ENCODE peak calls at places on chromosome 12, in seven cellular contexts. L, E, N, I, D, Q and B are unnamed samples.

GRCh38 chr12:26027401-26027800 is 68.9 kb downstream of the RASSF8 start:
- DNase-seq in N (no peak), E (no peak), D (no peak), Q (no peak), L (no peak), I (no peak), B (no peak)

GRCh38 chr12:52829986-52830385 is 4.1 kb downstream of the KRT79 start:
- DNase-seq in E (no peak), L (no peak), I (no peak), D (no peak), Q (no peak), N (no peak), B (no peak)

GRCh38 chr12:2976581-2976996 is 17.4 kb downstream of the TEAD4 start:
- DNase-seq in N (no peak), E (no peak), Q (no peak), L (no peak), D (no peak), I (no peak), B (no peak)

GRCh38 chr12:94710933-94711332 is 60.6 kb upstream of the TMCC3 start:
- DNase-seq in Q (no peak), I (peak; percentile 50), L (peak; percentile 26), E (no peak), N (peak; percentile 39), D (no peak), B (no peak)

GRCh38 chr12:92648242-92649031 is 54.4 kb upstream of the PLEKHG7 start:
- DNase-seq in L (no peak), E (no peak), N (no peak), I (no peak), D (no peak), Q (no peak), B (no peak)

GRCh38 chr12:58919271-58920101 is 818 bp downstream of the LRIG3 start:
- DNase-seq in L (peak; percentile 51), Q (no peak), I (peak; percentile 42), D (no peak), N (peak; percentile 49), E (no peak), B (no peak)

GRCh38 chr12:18549598-18549997 is 188.2 kb downstream of the PLCZ1 start:
- DNase-seq in N (no peak), E (no peak), L (no peak), I (no peak), D (no peak), Q (no peak), B (no peak)

GRCh38 chr12:122124370-122124769 is 45.8 kb downstream of the MLXIP start:
- DNase-seq in Q (no peak), I (no peak), E (no peak), D (no peak), L (no peak), N (no peak), B (no peak)

GRCh38 chr12:31018106-31018890 is 55.4 kb upstream of the DDX11 start:
- DNase-seq in N (no peak), Q (no peak), E (no peak), L (no peak), D (no peak), I (no peak), B (no peak)

GRCh38 chr12:76013603-76014002 is 18.0 kb downstream of the PHLDA1 start:
- DNase-seq in N (no peak), Q (no peak), I (no peak), L (no peak), D (no peak), E (no peak), B (no peak)

GRCh38 chr12:122855071-122855829 is 20.0 kb downstream of the HIP1R start:
- DNase-seq in L (no peak), I (no peak), Q (no peak), N (no peak), E (no peak), D (no peak), B (no peak)

GRCh38 chr12:66552753-66553152 is 126.1 kb downstream of the GRIP1 start:
- DNase-seq in L (no peak), I (no peak), N (no peak), Q (no peak), E (no peak), D (no peak), B (no peak)

GRCh38 chr12:77204055-77204454 is 138.7 kb upstream of the E2F7 start:
- DNase-seq in N (no peak), I (no peak), D (no peak), E (no peak), L (peak; percentile 14), Q (no peak), B (no peak)

GRCh38 chr12:30286345-30286926 is 409.2 kb downstream of the IPO8 start:
- DNase-seq in E (no peak), I (no peak), N (no peak), L (peak; percentile 46), D (no peak), Q (no peak), B (no peak)

GRCh38 chr12:31588976-31589375 is 2.0 kb downstream of the DENND5B start:
- DNase-seq in E (no peak), Q (no peak), L (no peak), N (no peak), D (no peak), I (no peak), B (no peak)

GRCh38 chr12:47206450-47206830 is 126.7 kb upstream of the AMIGO2 start:
- DNase-seq in Q (no peak), I (no peak), E (no peak), D (no peak), N (no peak), L (no peak), B (no peak)

GRCh38 chr12:100716658-100716948 is 78.0 kb upstream of the ANO4 start:
- DNase-seq in Q (no peak), E (no peak), I (no peak), L (no peak), N (no peak), D (no peak), B (no peak)
- H3K4me3 ChIP-seq in Q (no peak overlapping the region), E (no peak overlapping the region), I (peak overlapping the region; percentile 38), L (no peak overlapping the region), N (peak overlapping the region; percentile 30), D (no peak overlapping the region), B (no peak overlapping the region)

GRCh38 chr12:54708836-54709235 is 60.7 kb upstream of the DCD start:
- DNase-seq in I (no peak), D (no peak), Q (no peak), E (no peak), L (no peak), N (no peak), B (no peak)
- H3K4me3 ChIP-seq in I (no peak overlapping the region), D (no peak overlapping the region), Q (no peak overlapping the region), E (no peak overlapping the region), L (no peak overlapping the region), N (no peak overlapping the region), B (no peak overlapping the region)

GRCh38 chr12:117032593-117033381 is 66.4 kb downstream of the TESC start:
- DNase-seq in Q (peak; percentile 67), N (no peak), I (no peak), D (no peak), L (no peak), E (no peak), B (no peak)
- H3K4me3 ChIP-seq in Q (no peak overlapping the region), N (no peak overlapping the region), I (no peak overlapping the region), D (no peak overlapping the region), L (no peak overlapping the region), E (no peak overlapping the region), B (no peak overlapping the region)

GRCh38 chr12:81083018-81083417 is 5.1 kb downstream of the ACSS3 start:
- DNase-seq in D (no peak), N (no peak), E (no peak), L (no peak), Q (no peak), I (no peak), B (no peak)
- H3K4me3 ChIP-seq in D (no peak overlapping the region), N (no peak overlapping the region), E (no peak overlapping the region), L (no peak overlapping the region), Q (no peak overlapping the region), I (no peak overlapping the region), B (no peak overlapping the region)

DNA sequence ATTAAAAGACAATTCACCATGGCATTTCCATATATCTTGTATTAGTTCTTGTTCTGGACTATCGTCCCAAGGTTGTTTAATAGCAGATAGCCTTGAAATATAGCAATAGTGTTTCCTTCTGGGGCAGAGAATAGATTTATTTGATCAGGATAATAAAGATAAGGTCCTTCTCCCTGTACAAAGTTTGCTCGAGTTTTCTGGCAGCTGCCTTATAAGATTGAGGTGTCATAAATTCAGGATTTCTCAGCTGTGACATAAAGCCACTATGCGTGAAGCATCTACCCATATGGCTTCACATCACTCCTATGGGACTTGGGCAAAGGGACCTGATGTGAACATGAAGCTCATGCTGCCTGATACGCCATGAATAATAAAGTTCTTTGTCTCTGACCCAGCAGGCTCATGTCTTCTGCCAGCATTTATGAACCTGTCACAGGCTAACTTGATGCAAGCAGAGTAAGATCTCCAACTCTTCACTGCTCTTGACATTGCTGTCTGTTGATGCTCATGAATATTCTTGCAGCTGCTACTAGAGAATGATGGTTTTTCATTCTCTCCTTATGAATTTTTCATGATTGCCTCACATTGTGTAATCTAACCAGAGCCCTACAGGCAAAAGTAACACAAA is 48.8 kb upstream of the CPNE8 start:
- DNase-seq in E (no peak), I (no peak), L (no peak), N (no peak), D (no peak), Q (no peak), B (no peak)
- H3K4me3 ChIP-seq in E (no peak overlapping the region), I (no peak overlapping the region), L (no peak overlapping the region), N (no peak overlapping the region), D (no peak overlapping the region), Q (no peak overlapping the region), B (no peak overlapping the region)

GRCh38 chr12:6950944-6951540 is at the start of gene PTPN6:
- DNase-seq in I (peak; percentile 74), N (no peak), D (peak; percentile 70), E (peak; percentile 37), Q (peak; percentile 45), L (no peak), B (no peak)

GRCh38 chr12:6950401-6950801 is 755 bp upstream of the PTPN6 start:
- DNase-seq in Q (peak; percentile 19), I (no peak), L (no peak), D (no peak), E (no peak), N (no peak), B (no peak)

GRCh38 chr12:6946920-6947374 is 3.1 kb downstream of the C12orf57 start:
- DNase-seq in D (no peak), I (no peak), Q (no peak), N (no peak), L (no peak), E (no peak), B (no peak)

GRCh38 chr12:6947615-6948014 is 3.5 kb upstream of the PTPN6 start:
- DNase-seq in Q (no peak), I (no peak), E (no peak), D (peak; percentile 7), N (no peak), L (no peak), B (no peak)

GRCh38 chr12:6949063-6949594 is 2.0 kb upstream of the PTPN6 start:
- DNase-seq in L (no peak), Q (no peak), D (peak; percentile 9), N (no peak), E (peak; percentile 37), I (no peak), B (no peak)
- H3K4me3 ChIP-seq in L (no peak overlapping the region), Q (no peak overlapping the region), D (no peak overlapping the region), N (no peak overlapping the region), E (peak overlapping the region; percentile 56), I (no peak overlapping the region), B (peak overlapping the region; percentile 28)